ENCODE peak calls at places on chromosomes 1 and 21, in nine cellular contexts. K is colonic mucosa, I is astrocyte of the cerebellum, D is heart right ventricle, J is heart left ventricle, S is neural progenitor cell, R is esophagus squamous epithelium, C is HAP-1, Q is right cardiac atrium. X is an unnamed sample.

GRCh38 chr1:178094752-178095645 is 1.1 kb downstream of the RASAL2 start:
- DNase-seq in K (no peak), I (peak), D (no peak), J (no peak), S (peak), R (no peak), C (peak), Q (no peak), X (no peak)

GRCh38 chr1:158177705-158178450 is 2.8 kb upstream of the CD1D start:
- DNase-seq in K (peak), I (peak), D (peak), J (peak), S (peak), R (no peak), C (no peak), Q (peak), X (peak)

GRCh38 chr1:22808846-22809501 is 98.3 kb downstream of the EPHB2 start:
- DNase-seq in K (peak), I (peak), D (peak), J (peak), S (no peak), R (no peak), C (no peak), Q (peak), X (peak)

GRCh38 chr1:200415693-200416593 is 6.1 kb upstream of the ZNF281 start:
- DNase-seq in K (no peak), I (peak), D (peak), J (no peak), S (no peak), R (no peak), C (no peak), Q (no peak), X (peak)

GRCh38 chr21:29217818-29218252 is 80.9 kb upstream of the BACH1 start:
- DNase-seq in K (no peak), I (peak), D (no peak), J (no peak), S (no peak), R (no peak), C (no peak), Q (no peak), X (peak)

GRCh38 chr1:20266141-20266540 is 24.5 kb upstream of the VWA5B1 start:
- DNase-seq in K (no peak), I (peak), D (no peak), J (no peak), S (no peak), R (no peak), C (no peak), Q (no peak), X (no peak)

GRCh38 chr21:33403128-33403785 is at the start of gene IFNGR2:
- DNase-seq in K (no peak), I (no peak), D (peak), J (peak), S (peak), R (no peak), C (no peak), Q (peak), X (no peak)

GRCh38 chr1:50426702-50427085 is 3.5 kb upstream of the DMRTA2 start:
- DNase-seq in K (no peak), I (no peak), D (no peak), J (no peak), S (peak), R (no peak), C (no peak), Q (no peak), X (no peak)

GRCh38 chr1:6301526-6301925 is 40.6 kb upstream of the GPR153 start:
- DNase-seq in K (no peak), I (no peak), D (no peak), J (no peak), S (no peak), R (no peak), C (no peak), Q (no peak), X (no peak)

GRCh38 chr21:41369915-41370839 is 8.3 kb downstream of the MX2 start:
- DNase-seq in K (no peak), I (no peak), D (no peak), J (no peak), S (no peak), R (no peak), C (no peak), Q (peak), X (no peak)

GRCh38 chr1:87939486-87939885 is 610.8 kb downstream of the LMO4 start:
- DNase-seq in K (no peak), I (no peak), D (no peak), J (no peak), S (no peak), R (no peak), C (no peak), Q (no peak), X (no peak)

GRCh38 chr21:37712204-37712934 is 203.9 kb downstream of the KCNJ6 start:
- DNase-seq in K (peak), I (peak), D (peak), J (peak), S (peak), R (no peak), C (peak), Q (peak), X (peak)

GRCh38 chr1:99544328-99544727 is 101.6 kb upstream of the PALMD start:
- DNase-seq in K (no peak), I (peak), D (no peak), J (no peak), S (no peak), R (no peak), C (no peak), Q (no peak), X (peak)

GRCh38 chr21:37869661-37870060 is 46.6 kb downstream of the KCNJ6 start:
- DNase-seq in K (no peak), I (no peak), D (no peak), J (no peak), S (no peak), R (no peak), C (no peak), Q (no peak), X (no peak)

GRCh38 chr1:181062800-181063428 is 25.6 kb upstream of the IER5 start:
- DNase-seq in K (no peak), I (no peak), D (no peak), J (no peak), S (no peak), R (no peak), C (no peak), Q (no peak), X (peak)
- H3K4me3 ChIP-seq in K (no peak), I (no peak), D (no peak), J (no peak), S (no peak), R (no peak), C (no peak), Q (no peak), X (no peak)

GRCh38 chr1:77683836-77684148 is 1.3 kb upstream of the ZZZ3 start:
- DNase-seq in K (no peak), I (no peak), D (no peak), J (no peak), S (no peak), R (no peak), C (no peak), Q (no peak), X (no peak)
- H3K4me3 ChIP-seq in K (peak), I (peak), D (peak), J (peak), S (peak), R (peak), C (peak), Q (peak), X (peak)

GRCh38 chr1:24535778-24536177 is 20.1 kb upstream of the NCMAP start:
- DNase-seq in K (no peak), I (no peak), D (no peak), J (no peak), S (no peak), R (no peak), C (no peak), Q (no peak), X (no peak)
- H3K4me3 ChIP-seq in K (no peak), I (no peak), D (no peak), J (no peak), S (no peak), R (no peak), C (no peak), Q (no peak), X (no peak)

GRCh38 chr1:30340934-30341333 is 382.5 kb downstream of the MATN1 start:
- DNase-seq in K (no peak), I (no peak), D (no peak), J (no peak), S (no peak), R (no peak), C (no peak), Q (no peak), X (no peak)

GRCh38 chr1:30339866-30340265 is 383.5 kb downstream of the MATN1 start:
- DNase-seq in K (no peak), I (no peak), D (no peak), J (no peak), S (no peak), R (no peak), C (no peak), Q (no peak), X (no peak)

GRCh38 chr1:30335997-30336390 is 387.4 kb downstream of the MATN1 start:
- DNase-seq in K (no peak), I (no peak), D (no peak), J (no peak), S (no peak), R (no peak), C (no peak), Q (no peak), X (no peak)

GRCh38 chr1:30336550-30337426 is 386.6 kb downstream of the MATN1 start:
- DNase-seq in K (no peak), I (no peak), D (no peak), J (peak), S (no peak), R (no peak), C (no peak), Q (no peak), X (no peak)

DNA sequence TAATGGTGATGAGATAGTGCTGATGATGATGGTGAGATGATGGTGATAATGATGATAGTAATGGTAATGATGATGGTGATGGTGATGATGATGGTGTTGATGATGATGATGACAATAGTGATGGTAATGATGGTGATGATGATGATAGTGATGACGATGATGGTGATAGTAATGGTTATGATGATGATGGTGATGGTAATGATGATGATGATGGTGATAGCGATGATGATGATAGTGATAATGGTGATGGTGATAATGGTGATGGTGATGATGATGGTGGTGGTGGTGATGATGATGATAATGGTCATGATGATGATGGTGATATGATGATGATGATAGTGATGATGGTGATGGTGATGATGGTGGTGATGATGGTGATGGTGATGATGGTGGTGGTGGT is 384.6 kb downstream of the MATN1 start:
- DNase-seq in K (no peak), I (no peak), D (no peak), J (no peak), S (no peak), R (no peak), C (no peak), Q (no peak), X (no peak)
- H3K4me3 ChIP-seq in K (no peak), I (no peak), D (no peak), J (no peak), S (no peak), R (no peak), C (no peak), Q (no peak), X (no peak)

X was measured in skeletal muscle cell.